ENCODE peak calls at places on chromosomes 5 and 9, in nine cellular contexts. J is cortex of kidney; T is OCI-LY7; N is effector CD4-positive, alpha-beta T cell; F is AG10803; G is NCI-H345; V is Calu3; W is CD8-positive, alpha-beta memory T cell; D is EL. H is an unnamed sample.
A peak's percentile ranks its signal among the peaks of the same experiment; 100 is the strongest.

GRCh38 chr9:107742531-107743309 is 253.2 kb upstream of the KLF4 start:
- DNase-seq in J (no peak), T (no peak), N (no peak), F (peak; percentile 12), G (no peak), V (no peak), W (no peak), D (no peak), H (no peak)

GRCh38 chr9:114592356-114592755 is 4.8 kb downstream of the ATP6V1G1 start:
- DNase-seq in J (no peak), T (peak; percentile 70), N (peak; percentile 44), F (peak; percentile 26), G (no peak), V (no peak), W (peak; percentile 79), D (peak; percentile 22), H (peak; percentile 75)

GRCh38 chr5:65213921-65214525 is 267.7 kb downstream of the ADAMTS6 start:
- DNase-seq in J (no peak), T (peak; percentile 17), N (no peak), F (no peak), G (peak; percentile 17), V (peak; percentile 50), W (no peak), D (peak; percentile 49), H (peak; percentile 46)

GRCh38 chr5:114223866-114224265 is 138.0 kb upstream of the KCNN2 start:
- DNase-seq in J (no peak), T (peak; percentile 56), N (no peak), F (peak; percentile 0), G (no peak), V (peak; percentile 15), W (no peak), D (peak; percentile 40), H (no peak)

GRCh38 chr9:132547976-132548730 is 34.3 kb upstream of the BARHL1 start:
- DNase-seq in J (no peak), T (peak; percentile 84), N (no peak), F (no peak), G (no peak), V (peak; percentile 48), W (no peak), D (no peak), H (no peak)

GRCh38 chr5:146825033-146825432 is 53.5 kb downstream of the PPP2R2B start:
- DNase-seq in J (no peak), T (no peak), N (no peak), F (peak; percentile 4), G (no peak), V (peak; percentile 58), W (no peak), D (peak; percentile 37), H (peak; percentile 75)

GRCh38 chr5:80623911-80624457 is 30.5 kb upstream of the MSH3 start:
- DNase-seq in J (no peak), T (no peak), N (no peak), F (no peak), G (no peak), V (no peak), W (no peak), D (no peak), H (peak; percentile 13)

GRCh38 chr5:133610489-133611356 is 1.6 kb downstream of the FSTL4 start:
- DNase-seq in J (no peak), T (no peak), N (no peak), F (peak; percentile 5), G (peak; percentile 58), V (peak; percentile 79), W (peak; percentile 8), D (peak; percentile 32), H (peak; percentile 22)

GRCh38 chr5:65483474-65484346 is 2.0 kb upstream of the ADAMTS6 start:
- DNase-seq in J (no peak), T (peak; percentile 78), N (no peak), F (peak; percentile 80), G (peak; percentile 60), V (no peak), W (peak; percentile 32), D (peak; percentile 68), H (peak; percentile 75)

GRCh38 chr5:1772634-1773033 is 27.0 kb downstream of the MRPL36 start:
- DNase-seq in J (no peak), T (peak; percentile 51), N (no peak), F (peak; percentile 48), G (no peak), V (no peak), W (peak; percentile 21), D (peak; percentile 51), H (peak; percentile 48)